ENCODE peak calls at places on chromosomes 7 and 10, in eight cellular contexts. B, N, K, J, C, W, Q and P are unnamed samples.

GRCh38 chr7:115477193-115477651 is 553.3 kb downstream of the TFEC start:
- DNase-seq in B (no peak), N (peak), K (no peak), J (no peak), C (peak), W (no peak), Q (no peak), P (no peak)

GRCh38 chr7:953547-954327 is 743 bp downstream of the ADAP1 start:
- DNase-seq in B (no peak), N (peak), K (no peak), J (peak), C (no peak), W (no peak), Q (no peak), P (no peak)

GRCh38 chr10:121188005-121188404 is 336.8 kb downstream of the WDR11 start:
- DNase-seq in B (no peak), N (no peak), K (no peak), J (peak), C (peak), W (no peak), Q (no peak), P (peak)

GRCh38 chr7:140390466-140391190 is 7.7 kb downstream of the SLC37A3 start:
- DNase-seq in B (no peak), N (no peak), K (no peak), J (peak), C (no peak), W (no peak), Q (no peak), P (peak)

GRCh38 chr10:119775529-119775928 is 49.7 kb downstream of the INPP5F start:
- DNase-seq in B (no peak), N (no peak), K (no peak), J (no peak), C (no peak), W (no peak), Q (no peak), P (no peak)

GRCh38 chr10:93773120-93773519 is 15.4 kb downstream of the LGI1 start:
- DNase-seq in B (no peak), N (no peak), K (no peak), J (no peak), C (no peak), W (no peak), Q (no peak), P (no peak)

GRCh38 chr10:77392236-77392721 is 245.3 kb downstream of the KCNMA1 start:
- DNase-seq in B (no peak), N (no peak), K (peak), J (no peak), C (no peak), W (peak), Q (no peak), P (no peak)

GRCh38 chr7:12764355-12765000 is 77.0 kb downstream of the ARL4A start:
- DNase-seq in B (no peak), N (no peak), K (no peak), J (peak), C (no peak), W (no peak), Q (no peak), P (no peak)

GRCh38 chr10:55024718-55025117 is 223.7 kb upstream of the PCDH15 start:
- DNase-seq in B (no peak), N (no peak), K (no peak), J (peak), C (no peak), W (no peak), Q (no peak), P (peak)

GRCh38 chr7:155893664-155894063 is 81.4 kb upstream of the SHH start:
- DNase-seq in B (no peak), N (no peak), K (no peak), J (no peak), C (no peak), W (no peak), Q (no peak), P (no peak)

GRCh38 chr7:101129603-101130117 is 2.8 kb downstream of the SERPINE1 start:
- DNase-seq in B (no peak), N (no peak), K (no peak), J (no peak), C (no peak), W (no peak), Q (no peak), P (no peak)

GRCh38 chr7:77989981-77990566 is 191.5 kb downstream of the PHTF2 start:
- DNase-seq in B (no peak), N (no peak), K (no peak), J (no peak), C (no peak), W (no peak), Q (no peak), P (peak)

GRCh38 chr7:50531928-50532327 is 33.3 kb downstream of the DDC start:
- DNase-seq in B (no peak), N (no peak), K (no peak), J (no peak), C (no peak), W (peak), Q (no peak), P (no peak)

GRCh38 chr10:132057191-132057681 is 8.5 kb upstream of the JAKMIP3 start:
- DNase-seq in B (no peak), N (no peak), K (no peak), J (no peak), C (no peak), W (no peak), Q (no peak), P (no peak)

GRCh38 chr7:132206594-132206993 is 369.7 kb downstream of the PLXNA4 start:
- DNase-seq in B (no peak), N (peak), K (no peak), J (no peak), C (no peak), W (no peak), Q (no peak), P (no peak)